ENCODE peak calls at places on chromosomes 5 and 9, in seven cellular contexts. H is IMR-90, W is neuronal stem cell, Q is mesenchymal stem cell, L is H1, N is H9, Y is trophoblast cell. R is an unnamed sample.

GRCh38 chr9:100066539-100066938 is 32.3 kb downstream of the ERP44 start:
- DNase-seq in H (peak), N (no peak), W (no peak), Y (no peak), Q (peak), L (no peak), R (peak)

GRCh38 chr5:35205186-35205585 is 25.1 kb downstream of the PRLR start:
- DNase-seq in N (no peak), H (no peak), L (no peak), W (no peak), Q (no peak), Y (no peak), R (no peak)

GRCh38 chr9:12816656-12817101 is 41.9 kb downstream of the LURAP1L start:
- DNase-seq in Q (no peak), Y (no peak), L (no peak), W (no peak), N (no peak), H (no peak), R (no peak)

GRCh38 chr9:129126789-129127618 is 15.8 kb downstream of the PTPA start:
- DNase-seq in H (no peak), Q (no peak), Y (peak), W (no peak), L (peak), N (peak), R (peak)

GRCh38 chr9:88559661-88560060 is 24.7 kb downstream of the NXNL2 start:
- DNase-seq in Y (no peak), L (no peak), N (no peak), Q (peak), H (peak), W (no peak), R (no peak)

GRCh38 chr5:154782812-154783592 is 27.8 kb downstream of the LARP1 start:
- DNase-seq in Y (no peak), Q (no peak), W (no peak), N (no peak), L (no peak), H (no peak), R (no peak)

GRCh38 chr9:120439147-120439546 is 140.8 kb downstream of the CDK5RAP2 start:
- DNase-seq in N (peak), L (peak), H (peak), W (peak), Q (no peak), Y (no peak), R (peak)

GRCh38 chr5:41524174-41524573 is 13.8 kb upstream of the PLCXD3 start:
- DNase-seq in Q (no peak), H (no peak), Y (no peak), L (no peak), W (no peak), N (no peak), R (peak)

GRCh38 chr9:89642789-89643188 is 38.0 kb downstream of the GADD45G start:
- DNase-seq in W (no peak), H (no peak), Q (no peak), L (no peak), N (no peak), Y (peak), R (peak)

GRCh38 chr5:164934039-164934438 is 1428.6 kb downstream of the MAT2B start:
- DNase-seq in N (peak), L (no peak), H (no peak), W (no peak), Q (no peak), Y (no peak), R (no peak)

GRCh38 chr5:131635755-131636479 is 888 bp upstream of the RAPGEF6 start:
- DNase-seq in Y (no peak), N (no peak), W (no peak), H (no peak), Q (no peak), L (no peak), R (no peak)

GRCh38 chr5:178305801-178306200 is 73.2 kb upstream of the PHYKPL start:
- DNase-seq in Y (no peak), H (no peak), W (no peak), Q (no peak), N (no peak), L (no peak), R (no peak)

GRCh38 chr9:128431207-128431606 is 10.6 kb downstream of the CERCAM start:
- DNase-seq in H (no peak), Y (no peak), N (no peak), L (no peak), W (no peak), Q (no peak), R (no peak)

GRCh38 chr9:123928471-123929176 is 1.3 kb downstream of the DENND1A start:
- DNase-seq in W (no peak), Q (peak), N (no peak), H (peak), L (no peak), Y (peak), R (no peak)

GRCh38 chr5:160693831-160694473 is 158.1 kb downstream of the ATP10B start:
- DNase-seq in H (no peak), N (no peak), Q (no peak), W (no peak), L (no peak), Y (no peak), R (peak)

GRCh38 chr9:129140397-129141065 is 29.3 kb downstream of the PTPA start:
- DNase-seq in L (peak), Y (peak), Q (peak), N (peak), W (no peak), H (peak), R (peak)

GRCh38 chr5:74542477-74542876 is 98.1 kb downstream of the ENC1 start:
- DNase-seq in Y (peak), Q (peak), W (no peak), H (no peak), L (no peak), N (no peak), R (peak)

GRCh38 chr9:93452710-93453046 is 703 bp downstream of the FAM120AOS start:
- DNase-seq in Y (peak), N (no peak), W (no peak), H (no peak), L (no peak), Q (no peak), R (no peak)

GRCh38 chr5:67528953-67529352 is 332.4 kb upstream of the CD180 start:
- DNase-seq in L (no peak), N (no peak), W (no peak), H (no peak), Q (peak), Y (no peak), R (no peak)

GRCh38 chr5:115601709-115602584 is at the start of gene TICAM2:
- DNase-seq in L (peak), H (peak), Q (peak), N (peak), W (peak), Y (peak), R (peak)

GRCh38 chr5:5242056-5242455 is 101.9 kb downstream of the ADAMTS16 start:
- DNase-seq in N (no peak), W (no peak), L (no peak), H (no peak), Y (no peak), Q (no peak), R (peak)

GRCh38 chr5:150236981-150237754 is 47.3 kb downstream of the SLC6A7 start:
- DNase-seq in L (no peak), H (no peak), W (no peak), Q (no peak), N (no peak), Y (peak), R (no peak)

GRCh38 chr9:120892748-120893584 is 16.0 kb upstream of the PHF19 start:
- DNase-seq in Q (peak), N (no peak), H (peak), L (no peak), Y (no peak), W (no peak), R (no peak)

GRCh38 chr5:14728109-14728938 is 63.8 kb downstream of the OTULIN start:
- DNase-seq in W (peak), L (peak), N (peak), Y (no peak), Q (no peak), H (no peak), R (peak)

GRCh38 chr5:1140188-1140817 is 28.4 kb upstream of the SLC12A7 start:
- DNase-seq in Q (peak), N (peak), L (peak), H (peak), Y (no peak), W (peak), R (peak)

GRCh38 chr5:140780512-140780911 is 5.4 kb upstream of the PCDHA1 start:
- DNase-seq in L (no peak), W (no peak), H (no peak), Q (no peak), Y (no peak), N (no peak), R (no peak)

GRCh38 chr9:38066907-38067610 is 2.0 kb downstream of the SHB start:
- DNase-seq in H (no peak), N (no peak), Q (no peak), Y (no peak), L (no peak), W (no peak), R (peak)

GRCh38 chr5:59007460-59008063 is 424.7 kb downstream of the RAB3C start:
- DNase-seq in Y (no peak), W (no peak), L (no peak), Q (peak), N (no peak), H (peak), R (peak)

GRCh38 chr9:37611014-37611413 is 18.6 kb upstream of the TOMM5 start:
- DNase-seq in W (no peak), Q (no peak), N (no peak), L (no peak), H (no peak), Y (no peak), R (no peak)

GRCh38 chr9:70256123-70256551 is 2.6 kb upstream of the SMC5 start:
- DNase-seq in W (no peak), Q (peak), N (no peak), Y (no peak), L (no peak), H (peak), R (no peak)

GRCh38 chr5:138274189-138274853 is at the start of gene GFRA3:
- DNase-seq in L (peak), Y (no peak), H (no peak), N (peak), W (peak), Q (peak), R (peak)

GRCh38 chr5:127210082-127210481 is 80.5 kb upstream of the MEGF10 start:
- DNase-seq in N (no peak), Y (peak), Q (no peak), L (no peak), W (no peak), H (no peak), R (no peak)

GRCh38 chr5:39025456-39025855 is 48.7 kb downstream of the RICTOR start:
- DNase-seq in L (no peak), Q (no peak), H (no peak), Y (no peak), W (no peak), N (no peak), R (no peak)

GRCh38 chr5:35229076-35230042 is 928 bp downstream of the PRLR start:
- DNase-seq in Q (no peak), L (peak), H (no peak), Y (peak), N (peak), W (peak), R (peak)

GRCh38 chr5:147735621-147736125 is 46.9 kb downstream of the JAKMIP2 start:
- DNase-seq in W (no peak), L (no peak), N (no peak), H (no peak), Q (no peak), Y (no peak), R (no peak)
- H3K23ac ChIP-seq in W (no peak), L (no peak), N (no peak), H (no peak), Q (no peak), Y (no peak), R (no peak)

GRCh38 chr9:29021632-29022031 is 1448.4 kb upstream of the C9orf72 start:
- DNase-seq in H (no peak), N (no peak), Q (no peak), Y (no peak), W (no peak), L (no peak), R (no peak)
- H3K23ac ChIP-seq in H (no peak), N (no peak), Q (no peak), Y (no peak), W (no peak), L (no peak), R (no peak)

GRCh38 chr9:135294826-135295225 is 184.8 kb upstream of the PPP1R26 start:
- DNase-seq in L (no peak), H (no peak), Q (no peak), W (no peak), Y (peak), N (peak), R (no peak)
- H3K23ac ChIP-seq in L (no peak), H (no peak), Q (no peak), W (no peak), Y (no peak), N (no peak), R (no peak)

GRCh38 chr5:126007841-126008240 is 415.4 kb upstream of the GRAMD2B start:
- DNase-seq in H (peak), Q (peak), L (no peak), Y (no peak), W (no peak), N (no peak), R (no peak)

GRCh38 chr5:126003309-126003708 is 419.9 kb upstream of the GRAMD2B start:
- DNase-seq in W (no peak), Y (no peak), N (no peak), H (peak), Q (peak), L (no peak), R (no peak)

GRCh38 chr5:126000533-126000932 is 422.7 kb upstream of the GRAMD2B start:
- DNase-seq in H (no peak), Q (no peak), N (no peak), Y (no peak), W (no peak), L (no peak), R (no peak)

GRCh38 chr5:126002222-126002897 is 420.8 kb upstream of the GRAMD2B start:
- DNase-seq in L (no peak), Y (no peak), Q (peak), N (no peak), W (no peak), H (peak), R (no peak)

GRCh38 chr5:126004636-126005035 is 418.6 kb upstream of the GRAMD2B start:
- DNase-seq in Q (peak), H (no peak), N (no peak), L (no peak), W (no peak), Y (no peak), R (peak)
- H3K23ac ChIP-seq in Q (no peak), H (no peak), N (no peak), L (no peak), W (no peak), Y (no peak), R (no peak)

GRCh38 chr5:88979244-88979643 is 96.3 kb upstream of the MEF2C start:
- DNase-seq in N (no peak), H (peak), L (no peak), Y (peak), Q (peak), W (no peak), R (peak)
- H3K23ac ChIP-seq in N (no peak), H (no peak), L (no peak), Y (no peak), Q (no peak), W (no peak), R (no peak)

DNA sequence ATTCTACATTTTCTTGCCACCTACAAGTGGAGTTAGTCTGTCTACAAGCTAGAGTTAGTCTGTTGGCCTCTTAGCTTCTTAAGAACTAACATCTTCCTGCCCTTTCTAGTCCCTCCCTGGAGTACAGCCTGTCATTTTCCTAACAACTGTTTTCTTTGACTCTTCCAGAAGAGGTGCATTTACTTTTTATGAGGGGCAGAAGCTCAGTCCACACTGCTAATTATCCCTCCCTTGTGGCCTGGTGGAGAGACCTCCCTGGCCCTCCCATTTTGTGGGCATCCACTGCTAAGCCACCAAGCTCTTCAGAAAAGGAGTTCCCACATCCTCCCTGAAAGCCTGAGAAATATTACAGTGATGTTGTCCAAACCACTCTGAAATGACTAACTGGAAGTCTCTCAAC is 8.0 kb downstream of the MAP1B start:
- DNase-seq in H (no peak), L (no peak), Y (no peak), W (no peak), Q (no peak), N (no peak), R (no peak)
- H3K23ac ChIP-seq in H (no peak), L (no peak), Y (no peak), W (no peak), Q (no peak), N (no peak), R (no peak)

GRCh38 chr5:78640622-78641021 is 8.0 kb downstream of the LHFPL2 start:
- DNase-seq in L (no peak), W (no peak), Q (no peak), H (peak), Y (no peak), N (no peak), R (no peak)
- H3K23ac ChIP-seq in L (no peak), W (no peak), Q (no peak), H (peak), Y (no peak), N (no peak), R (no peak)